ENCODE peak calls at places on chromosomes 2 and 18, in five cellular contexts. T, I, N, K and X are unnamed samples.

GRCh38 chr2:119242276-119243119 is 18.9 kb downstream of the STEAP3 start:
- DNase-seq in T (no peak), I (no peak), N (no peak), K (no peak), X (no peak)

GRCh38 chr2:29802976-29803375 is 118.4 kb downstream of the ALK start:
- DNase-seq in T (no peak), I (peak; percentile 13), N (peak; percentile 89), K (peak; percentile 87), X (no peak)

GRCh38 chr2:201152517-201152916 is 30.4 kb upstream of the CASP10 start:
- DNase-seq in T (no peak), I (no peak), N (no peak), K (no peak), X (no peak)

GRCh38 chr2:208129804-208130712 is at the start of gene CRYGC:
- DNase-seq in T (no peak), I (no peak), N (peak; percentile 56), K (peak; percentile 26), X (no peak)

GRCh38 chr2:229980440-229981184 is 58.3 kb downstream of the FBXO36 start:
- DNase-seq in T (no peak), I (peak; percentile 7), N (peak; percentile 73), K (peak; percentile 67), X (peak; percentile 72)

GRCh38 chr2:238448031-238448955 is 21.6 kb downstream of the ASB1 start:
- DNase-seq in T (no peak), I (no peak), N (no peak), K (no peak), X (no peak)

GRCh38 chr2:201130524-201131186 is 14.7 kb downstream of the CFLAR start:
- DNase-seq in T (no peak), I (peak; percentile 48), N (peak; percentile 94), K (peak; percentile 92), X (peak; percentile 84)

GRCh38 chr2:215619022-215619958 is 183.4 kb upstream of the FN1 start:
- DNase-seq in T (no peak), I (peak; percentile 45), N (peak; percentile 94), K (peak; percentile 94), X (peak; percentile 95)

GRCh38 chr18:59423251-59423650 is 64.2 kb upstream of the LMAN1 start:
- DNase-seq in T (no peak), I (peak; percentile 29), N (peak; percentile 11), K (no peak), X (no peak)

GRCh38 chr2:144015036-144015435 is 504.9 kb downstream of the ZEB2 start:
- DNase-seq in T (no peak), I (peak; percentile 51), N (no peak), K (no peak), X (peak; percentile 16)

GRCh38 chr2:42095923-42096408 is 48.1 kb downstream of the PKDCC start:
- DNase-seq in T (no peak), I (peak; percentile 93), N (peak; percentile 56), K (peak; percentile 36), X (peak; percentile 86)

GRCh38 chr2:35410431-35411061 is 945.0 kb upstream of the CRIM1 start:
- DNase-seq in T (no peak), I (peak; percentile 69), N (peak; percentile 33), K (peak; percentile 14), X (peak; percentile 3)

GRCh38 chr2:35409762-35410161 is 945.8 kb upstream of the CRIM1 start:
- DNase-seq in T (no peak), I (no peak), N (no peak), K (no peak), X (no peak)

DNA sequence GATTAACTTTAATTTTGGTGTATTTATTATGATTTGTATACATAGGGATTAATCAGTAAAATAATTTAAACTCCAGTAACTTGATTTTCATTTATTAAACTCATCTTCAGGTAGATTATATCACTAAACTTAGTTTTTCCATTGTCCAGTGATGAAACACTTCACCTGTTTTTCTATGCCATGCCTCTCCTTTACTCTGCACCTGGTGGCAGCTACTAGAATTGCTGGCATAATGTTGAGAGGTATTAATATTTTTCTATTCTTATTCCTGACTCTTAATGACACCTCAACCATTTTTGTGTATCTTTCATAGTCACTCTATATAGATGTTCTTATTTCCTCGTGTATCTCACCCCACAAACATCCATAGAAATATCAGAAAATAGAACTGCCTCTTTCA is 940.3 kb upstream of the CRIM1 start:
- DNase-seq in T (no peak), I (no peak), N (no peak), K (no peak), X (no peak)
- H3K4me3 ChIP-seq in T (no peak overlapping the region), I (no peak overlapping the region), N (no peak overlapping the region), K (no peak overlapping the region), X (no peak overlapping the region)

DNA sequence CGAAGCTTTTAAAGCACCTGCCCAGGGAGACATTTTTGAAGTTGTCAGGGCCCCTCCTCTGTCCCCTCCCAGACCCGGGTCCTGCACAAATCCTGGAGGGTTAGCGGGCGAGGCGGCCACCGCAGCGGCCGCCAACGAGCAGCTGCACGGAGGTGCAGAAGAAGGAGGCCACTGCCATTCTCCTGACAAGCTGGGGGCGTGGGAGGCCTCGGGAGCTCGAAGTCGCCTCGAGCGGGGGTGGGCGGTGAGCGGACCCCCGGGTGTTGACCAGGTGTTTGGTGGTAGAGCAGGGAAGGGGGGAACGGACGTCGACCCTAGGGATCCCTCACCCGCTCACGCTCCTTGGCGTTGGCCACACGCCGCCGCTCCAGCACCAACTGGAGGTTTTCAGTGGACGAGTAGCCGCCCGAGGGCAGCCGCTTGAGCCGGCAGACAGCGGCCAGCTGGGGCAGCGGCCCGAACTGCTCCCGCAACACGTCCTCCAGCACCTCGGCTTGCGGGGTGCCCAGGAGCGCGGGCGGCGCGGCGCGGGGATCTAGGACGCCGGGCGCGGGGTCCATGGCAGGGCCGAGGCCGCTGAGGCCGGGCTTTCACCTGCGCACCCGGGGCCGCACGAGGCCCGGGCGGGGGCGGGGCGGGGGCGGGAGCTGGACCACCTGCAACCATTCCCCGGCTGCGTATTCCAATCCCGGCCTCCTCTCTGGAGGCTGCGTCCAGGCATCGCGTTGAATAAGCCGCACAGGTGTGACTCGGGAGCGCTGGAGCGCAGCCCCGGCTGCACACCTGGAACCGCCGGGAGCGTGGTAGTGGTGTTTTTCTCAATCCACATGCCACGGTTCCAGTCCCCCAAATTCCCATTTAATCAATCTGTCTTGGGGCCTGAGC is at the start of gene FIGLA:
- DNase-seq in T (no peak), I (no peak), N (no peak), K (no peak), X (no peak)
- H3K4me3 ChIP-seq in T (no peak within 1 kb of the TSS), I (peak within 1 kb of the TSS; percentile 54), N (no peak within 1 kb of the TSS), K (peak within 1 kb of the TSS; percentile 45), X (no peak within 1 kb of the TSS)

DNA sequence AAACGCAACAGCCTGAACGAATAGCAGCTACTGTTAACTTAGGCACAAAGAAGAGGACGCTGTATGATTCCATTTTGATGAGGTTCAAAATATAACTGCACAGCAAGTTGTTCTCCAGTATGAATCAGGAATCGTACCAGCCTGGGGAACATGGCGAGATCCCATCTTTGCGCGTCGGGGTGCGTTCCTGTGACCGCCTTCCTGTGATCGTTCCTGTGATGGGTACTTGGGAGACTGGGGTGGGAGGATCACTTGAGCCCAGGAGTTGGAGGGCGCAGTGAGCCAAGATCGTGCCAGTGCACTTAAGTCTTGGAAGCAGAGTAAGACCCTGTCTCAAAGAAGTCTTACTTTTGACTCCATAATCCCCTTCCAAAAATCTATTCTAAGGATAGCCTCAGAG is 951 bp upstream of the WDR33 start:
- DNase-seq in T (no peak), I (no peak), N (no peak), K (no peak), X (no peak)
- H3K4me3 ChIP-seq in T (no peak overlapping the region), I (peak overlapping the region; percentile 85), N (peak overlapping the region; percentile 83), K (peak overlapping the region; percentile 99), X (peak overlapping the region; percentile 97)

DNA sequence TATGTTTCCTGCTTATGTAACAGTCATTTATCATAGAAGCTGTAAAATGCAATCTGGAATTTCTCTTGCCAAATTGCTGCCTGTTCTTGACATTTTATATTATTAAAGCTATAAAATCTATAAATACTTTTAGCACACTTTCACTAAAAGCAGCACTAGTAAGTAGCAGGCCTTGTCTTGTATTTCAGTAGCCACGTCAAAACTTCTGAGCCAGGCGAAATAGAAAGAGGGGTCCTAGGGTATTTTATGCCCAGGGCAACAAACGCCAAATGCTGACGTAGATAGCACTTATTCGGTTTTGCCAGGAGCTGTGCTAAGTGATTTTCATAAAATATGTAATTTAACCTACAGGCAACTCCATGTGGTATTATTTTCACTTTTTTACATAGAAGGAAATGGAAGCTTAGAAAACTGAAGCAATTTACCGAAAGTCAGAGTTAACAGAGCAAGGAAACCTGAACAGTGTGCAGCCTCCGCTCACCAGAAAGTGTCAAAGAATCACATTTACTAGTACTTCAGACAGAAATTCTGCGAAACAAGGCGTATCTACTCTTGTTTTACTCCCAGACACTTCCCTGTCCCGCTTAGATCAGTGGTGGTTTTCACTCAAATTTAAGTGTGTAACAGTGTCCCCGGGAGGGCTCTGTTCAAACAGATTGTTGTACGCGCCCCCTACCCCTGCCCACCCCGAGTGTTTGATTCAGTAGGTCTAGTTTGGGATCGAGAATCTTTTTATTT is 1.1 kb upstream of the CYP20A1 start:
- DNase-seq in T (no peak), I (no peak), N (no peak), K (no peak), X (no peak)
- H3K4me3 ChIP-seq in T (no peak overlapping the region), I (peak overlapping the region; percentile 98), N (peak overlapping the region; percentile 70), K (peak overlapping the region; percentile 91), X (peak overlapping the region; percentile 75)